ENCODE peak calls at places on chromosomes 11 and 22, in four cellular contexts. N is HCT116, A is esophagus muscularis mucosa, K is spleen. Z is an unnamed sample.

GRCh38 chr11:1570896-1571759 is 943 bp downstream of the DUSP8 start:
- DNase-seq in N (no peak), K (peak), A (no peak), Z (no peak)

GRCh38 chr22:29689201-29689871 is 30.5 kb upstream of the CABP7 start:
- DNase-seq in A (no peak), K (no peak), N (no peak), Z (no peak)

GRCh38 chr11:103433976-103434375 is 324.8 kb downstream of the DYNC2H1 start:
- DNase-seq in A (no peak), N (no peak), K (no peak), Z (no peak)

GRCh38 chr22:28021998-28022660 is 103.1 kb upstream of the PITPNB start:
- DNase-seq in A (no peak), N (no peak), K (peak), Z (no peak)

GRCh38 chr11:43130616-43131015 is 181.2 kb upstream of the API5 start:
- DNase-seq in A (no peak), K (no peak), N (no peak), Z (no peak)

GRCh38 chr22:36767035-36767775 is 8.7 kb downstream of the IFT27 start:
- DNase-seq in A (no peak), K (no peak), N (no peak), Z (peak)

GRCh38 chr11:72904016-72904415 is 89.8 kb downstream of the ATG16L2 start:
- DNase-seq in K (no peak), N (no peak), A (no peak), Z (no peak)

GRCh38 chr11:67301951-67302516 is 1.3 kb upstream of the SSH3 start:
- DNase-seq in A (no peak), K (peak), N (no peak), Z (no peak)

GRCh38 chr22:36860821-36861659 is at the start of gene NCF4:
- DNase-seq in A (no peak), K (peak), N (no peak), Z (no peak)

GRCh38 chr22:50218153-50218995 is 17.6 kb downstream of the SELENOO start:
- DNase-seq in A (no peak), K (no peak), N (no peak), Z (no peak)

GRCh38 chr11:21948876-21949275 is 244.0 kb upstream of the ANO5 start:
- DNase-seq in N (no peak), A (no peak), K (no peak), Z (no peak)

GRCh38 chr11:59555601-59556114 is 44.3 kb downstream of the OR4D9 start:
- DNase-seq in N (no peak), K (no peak), A (no peak), Z (no peak)

GRCh38 chr22:17974703-17975372 is 49.5 kb downstream of the MICAL3 start:
- DNase-seq in N (no peak), A (no peak), K (no peak), Z (no peak)

GRCh38 chr11:70517996-70518907 is 119.9 kb downstream of the CTTN start:
- DNase-seq in N (no peak), K (peak), A (no peak), Z (no peak)

GRCh38 chr11:4921796-4922195 is 2.3 kb downstream of the OR51G1 start:
- DNase-seq in N (no peak), K (no peak), A (no peak), Z (no peak)

GRCh38 chr11:111367411-111368284 is 11.4 kb downstream of the POU2AF1 start:
- DNase-seq in K (no peak), A (no peak), N (no peak), Z (no peak)

GRCh38 chr11:14237333-14237988 is 121.5 kb downstream of the RRAS2 start:
- DNase-seq in A (no peak), K (peak), N (no peak), Z (no peak)

GRCh38 chr11:2759228-2760195 is 59.7 kb upstream of the KCNQ1OT1 start:
- DNase-seq in N (no peak), A (no peak), K (peak), Z (no peak)

GRCh38 chr22:38221908-38222796 is 20.4 kb downstream of the MAFF start:
- DNase-seq in K (no peak), N (no peak), A (no peak), Z (no peak)

GRCh38 chr22:38223289-38223960 is 21.6 kb downstream of the MAFF start:
- DNase-seq in A (no peak), N (no peak), K (no peak), Z (no peak)

GRCh38 chr22:38221407-38221806 is 19.6 kb downstream of the MAFF start:
- DNase-seq in N (no peak), A (no peak), K (no peak), Z (no peak)

GRCh38 chr22:38220653-38221386 is 19.0 kb downstream of the MAFF start:
- DNase-seq in A (no peak), N (no peak), K (no peak), Z (no peak)

DNA sequence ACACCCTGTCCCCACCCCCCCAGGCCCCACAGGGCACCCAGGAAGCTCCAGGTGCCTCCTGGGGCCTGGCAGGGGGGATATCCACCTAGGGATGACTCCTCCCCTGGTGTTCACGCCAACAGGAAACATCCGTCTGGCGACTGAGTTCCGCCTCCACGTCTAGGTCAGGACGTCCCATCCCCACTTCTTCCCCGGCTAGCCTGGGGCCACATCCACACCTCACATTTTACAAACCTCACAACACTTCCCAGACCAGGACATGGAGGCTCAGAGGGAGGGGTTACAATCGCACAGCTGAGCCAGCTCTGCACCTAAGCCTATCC is 21.0 kb downstream of the MAFF start:
- DNase-seq in A (no peak), K (no peak), N (no peak), Z (no peak)
- TF ChIP-seq POLR2AphosphoS5 in A (no peak), K (no peak), N (no peak), Z (no peak)

GRCh38 chr22:45774016-45774670 is 102.5 kb downstream of the ATXN10 start:
- DNase-seq in N (no peak), A (no peak), K (no peak), Z (no peak)

GRCh38 chr22:45777046-45777851 is 105.6 kb downstream of the ATXN10 start:
- DNase-seq in A (no peak), N (no peak), K (no peak), Z (no peak)

GRCh38 chr22:45776313-45776585 is 104.6 kb downstream of the ATXN10 start:
- DNase-seq in A (no peak), K (no peak), N (no peak), Z (no peak)

GRCh38 chr22:45775062-45775461 is 103.4 kb downstream of the ATXN10 start:
- DNase-seq in A (no peak), K (no peak), N (no peak), Z (no peak)

DNA sequence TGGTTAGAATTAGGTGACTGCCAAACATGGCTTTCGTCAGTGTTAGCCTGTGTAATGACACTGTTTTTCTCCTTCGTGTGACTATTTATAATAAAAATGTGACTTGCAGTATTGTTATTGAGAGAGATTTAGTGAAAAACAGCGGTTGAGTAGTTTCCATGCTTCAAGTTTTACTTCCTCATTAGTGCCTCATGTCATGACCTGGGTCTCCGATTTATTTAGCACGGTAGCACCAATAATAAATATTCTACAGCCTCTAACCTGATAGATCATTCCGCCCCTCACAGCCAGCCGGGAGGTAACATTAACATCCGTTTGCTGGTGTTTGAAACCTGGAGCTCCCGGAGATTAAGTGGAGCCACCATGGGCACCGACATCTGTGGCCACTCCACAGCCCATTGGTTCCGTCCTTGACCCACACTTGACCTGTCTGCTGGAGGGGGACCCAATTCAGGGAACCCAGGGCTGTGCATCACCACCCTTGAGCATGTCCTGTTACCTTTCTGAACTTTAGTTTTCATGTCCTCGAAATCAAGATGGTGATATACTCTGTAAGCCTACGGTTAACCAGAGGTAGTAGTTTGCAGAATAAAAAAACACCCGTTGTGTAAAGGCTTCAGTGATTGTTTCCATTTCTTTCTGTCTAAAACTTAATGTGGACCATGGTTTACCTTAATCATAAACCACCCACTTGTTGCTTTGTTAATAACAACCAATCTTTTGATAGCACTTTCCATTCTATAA is 104.1 kb downstream of the ATXN10 start:
- DNase-seq in K (no peak), A (no peak), N (no peak), Z (no peak)
- H3K4me3 ChIP-seq in K (no peak), A (no peak), N (no peak), Z (no peak)

DNA sequence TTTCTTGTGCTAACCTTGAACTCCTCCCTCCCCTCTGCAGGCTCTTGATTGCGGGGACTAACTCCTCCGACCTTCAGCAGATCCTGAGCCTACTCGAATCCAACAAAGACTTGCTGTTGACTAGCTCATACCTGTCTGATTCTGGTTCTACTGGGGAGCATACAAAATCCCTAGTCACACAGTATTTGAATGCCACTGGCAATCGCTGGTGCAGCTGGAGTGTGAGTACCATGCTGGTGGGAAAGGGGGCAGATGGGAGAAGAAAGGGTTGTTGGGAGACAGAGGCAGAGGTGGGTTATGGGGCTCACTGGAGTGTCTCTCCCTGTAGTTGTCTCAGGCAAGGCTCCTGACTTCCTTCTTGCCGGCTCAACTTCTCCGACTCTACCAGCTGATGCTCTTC is 4.4 kb downstream of the SLC3A2 start:
- DNase-seq in A (no peak), N (no peak), K (no peak), Z (no peak)
- TF ChIP-seq POLR2AphosphoS5 in A (no peak), N (no peak), K (no peak), Z (no peak)

GRCh38 chr11:9069861-9070470 is 21.4 kb downstream of the SCUBE2 start:
- DNase-seq in N (no peak), K (no peak), A (no peak), Z (no peak)

GRCh38 chr11:9070740-9071476 is 20.5 kb downstream of the SCUBE2 start:
- DNase-seq in K (no peak), N (no peak), A (no peak), Z (no peak)

GRCh38 chr11:9065614-9066431 is 25.6 kb downstream of the SCUBE2 start:
- DNase-seq in N (no peak), K (no peak), A (no peak), Z (no peak)

GRCh38 chr11:9069256-9069655 is 22.1 kb downstream of the SCUBE2 start:
- DNase-seq in A (no peak), N (no peak), K (no peak), Z (no peak)

GRCh38 chr11:9066432-9066925 is 24.9 kb downstream of the SCUBE2 start:
- DNase-seq in N (no peak), A (no peak), K (no peak), Z (no peak)
- H3K4me3 ChIP-seq in N (no peak), A (no peak), K (no peak), Z (no peak)

GRCh38 chr11:35629511-35629910 is 11.3 kb downstream of the FJX1 start:
- DNase-seq in N (no peak), K (no peak), A (no peak), Z (no peak)
- TF ChIP-seq POLR2AphosphoS5 in N (no peak), K (no peak), A (no peak), Z (no peak)

DNA sequence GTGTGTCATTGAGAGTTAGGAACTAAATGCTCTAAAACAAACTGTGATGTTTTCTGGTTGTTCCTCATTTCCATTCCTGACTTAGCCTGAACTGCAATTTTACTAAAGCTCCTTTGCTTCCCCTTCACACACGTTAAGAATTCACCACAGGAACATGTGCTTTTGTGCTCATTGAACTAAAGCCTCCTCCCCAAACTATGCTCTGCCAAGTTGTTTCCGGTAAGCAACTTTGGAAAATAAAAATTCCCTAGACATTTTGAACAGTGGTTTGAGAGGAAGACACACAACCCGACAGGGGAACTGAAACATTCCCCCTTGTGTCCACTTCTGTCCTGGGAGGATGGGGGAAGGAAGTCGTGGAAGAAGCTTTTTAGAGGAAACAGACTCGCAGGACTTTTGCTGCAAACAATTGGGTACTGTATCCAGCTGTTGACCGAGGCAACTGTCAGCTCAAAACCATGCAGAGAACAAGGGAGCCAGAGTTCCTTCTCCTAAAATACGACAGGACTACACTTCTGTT is 66.9 kb downstream of the GAB2 start:
- DNase-seq in A (no peak), K (no peak), N (no peak), Z (no peak)
- H3K4me3 ChIP-seq in A (peak), K (no peak), N (no peak), Z (peak)

DNA sequence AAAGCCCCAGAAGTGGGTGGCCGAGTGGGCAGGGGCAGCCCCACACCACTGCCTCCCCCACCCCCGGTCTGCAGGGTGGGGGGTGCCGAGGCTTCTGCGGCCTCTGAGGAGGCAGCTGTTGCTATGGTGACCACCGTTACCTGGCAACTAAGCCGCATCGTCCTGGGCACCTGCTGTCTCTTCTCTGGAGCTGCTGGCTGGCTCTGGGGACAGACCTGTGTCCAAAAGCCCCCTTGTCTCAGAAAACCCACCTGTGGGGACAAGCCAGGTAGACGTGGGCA is 79.9 kb upstream of the PRR5 start:
- DNase-seq in K (peak), N (no peak), A (no peak), Z (no peak)
- TF ChIP-seq POLR2AphosphoS5 in K (no peak), N (no peak), A (no peak), Z (no peak)

GRCh38 chr11:45669146-45669545 is 3.7 kb upstream of the CHST1 start:
- DNase-seq in K (no peak), A (no peak), N (no peak), Z (no peak)
- H3K4me3 ChIP-seq in K (no peak), A (no peak), N (no peak), Z (no peak)

DNA sequence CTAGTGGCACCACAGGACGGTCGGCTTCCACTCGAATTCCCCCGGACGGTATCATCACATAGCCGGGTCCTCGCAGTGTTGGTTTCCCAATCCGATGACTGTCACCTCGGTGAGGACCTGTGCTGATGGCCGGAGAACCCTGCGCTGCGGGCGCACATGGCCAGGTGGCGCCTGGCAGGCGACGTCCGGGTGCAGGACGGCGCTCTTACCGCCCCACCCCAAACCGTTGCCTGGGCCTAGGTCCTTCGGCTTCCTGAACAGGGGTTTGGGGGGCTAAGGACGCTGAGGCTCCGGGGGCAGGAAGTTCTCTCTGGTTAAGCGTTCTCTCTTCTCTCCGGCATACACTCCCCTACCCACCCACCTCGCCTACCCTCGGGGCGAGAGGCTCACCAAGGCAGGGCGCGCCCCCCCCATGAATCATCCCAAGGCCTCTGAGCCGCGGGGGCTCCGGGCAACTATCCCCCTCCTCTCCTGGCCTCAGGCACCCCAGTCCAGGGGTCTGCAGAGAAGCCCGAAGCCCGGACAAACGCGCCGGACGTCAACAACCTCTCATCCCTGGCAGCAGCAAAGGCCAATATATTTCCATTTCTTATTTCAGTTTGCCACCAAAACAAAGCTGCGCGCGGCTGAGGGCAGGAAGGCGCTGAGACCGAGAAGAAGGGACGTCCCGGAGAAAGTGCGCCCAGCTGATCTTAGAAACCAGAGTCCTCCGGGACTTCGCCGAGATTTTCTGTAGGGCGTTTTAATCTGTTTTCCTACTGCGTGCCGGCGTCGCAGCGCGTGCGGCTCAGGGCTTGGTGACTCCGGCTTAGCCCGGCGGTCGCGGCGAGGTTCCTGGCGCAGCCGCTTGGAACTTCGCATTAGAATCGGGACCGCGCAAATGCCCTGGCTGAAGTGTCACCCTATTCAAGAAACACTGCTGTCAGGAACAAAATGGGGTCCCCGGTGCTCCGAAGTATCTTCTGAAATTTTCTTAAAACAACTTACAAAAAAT is 5.6 kb downstream of the ALX4 start:
- DNase-seq in N (no peak), A (no peak), K (no peak), Z (no peak)
- TF ChIP-seq POLR2AphosphoS5 in N (no peak), A (no peak), K (peak), Z (no peak)

GRCh38 chr11:63880031-63880841 is 36.7 kb downstream of the RCOR2 start:
- DNase-seq in A (no peak), N (no peak), K (no peak), Z (no peak)
- H3K4me3 ChIP-seq in A (no peak), N (no peak), K (no peak), Z (no peak)